ENCODE peak calls at places on chromosomes 13 and 19, in seven cellular contexts. Y is PC-3, F is GM23338, Z is PC-9, X is GM23248, C is hepatocyte, Q is MM.1S. N is an unnamed sample.

GRCh38 chr13:94716016-94716415 is 3.7 kb upstream of the SOX21 start:
- DNase-seq in Y (peak; percentile 56), F (peak; percentile 71), Z (no peak), X (no peak), C (no peak), Q (no peak), N (no peak)

GRCh38 chr19:34881982-34882381 is 44.7 kb upstream of the ZNF30 start:
- DNase-seq in Y (peak; percentile 55), F (no peak), Z (no peak), X (no peak), C (no peak), Q (no peak), N (no peak)

GRCh38 chr13:41075034-41075433 is 13.7 kb downstream of the WBP4 start:
- DNase-seq in Y (peak; percentile 46), F (peak; percentile 68), Z (peak; percentile 6), X (peak; percentile 69), C (peak; percentile 67), Q (peak; percentile 21), N (peak; percentile 83)

GRCh38 chr13:39612023-39612637 is 9.1 kb upstream of the LHFPL6 start:
- DNase-seq in Y (peak; percentile 78), F (peak; percentile 93), Z (peak; percentile 37), X (peak; percentile 74), C (peak; percentile 84), Q (peak; percentile 48), N (peak; percentile 79)

GRCh38 chr13:112576768-112577167 is 11.2 kb downstream of the TUBGCP3 start:
- DNase-seq in Y (no peak), F (no peak), Z (no peak), X (no peak), C (no peak), Q (no peak), N (no peak)

GRCh38 chr19:4352701-4353121 is 9.3 kb downstream of the MPND start:
- DNase-seq in Y (peak; percentile 57), F (peak; percentile 87), Z (peak; percentile 49), X (peak; percentile 72), C (peak; percentile 83), Q (peak; percentile 41), N (peak; percentile 84)

GRCh38 chr19:47445937-47446402 is 25.7 kb downstream of the SLC8A2 start:
- DNase-seq in Y (peak; percentile 25), F (peak; percentile 67), Z (peak; percentile 33), X (peak; percentile 36), C (peak; percentile 70), Q (no peak), N (peak; percentile 75)

GRCh38 chr13:30963794-30964193 is 31.3 kb downstream of the TEX26 start:
- DNase-seq in Y (peak; percentile 13), F (no peak), Z (peak; percentile 14), X (peak; percentile 53), C (peak; percentile 46), Q (no peak), N (no peak)

GRCh38 chr13:95150555-95150954 is 150.7 kb downstream of the ABCC4 start:
- DNase-seq in Y (peak; percentile 44), F (no peak), Z (no peak), X (no peak), C (no peak), Q (no peak), N (no peak)

GRCh38 chr19:48332351-48332661 is 7.0 kb downstream of the EMP3 start:
- DNase-seq in Y (no peak), F (no peak), Z (no peak), X (no peak), C (no peak), Q (no peak), N (no peak)

GRCh38 chr13:46598820-46599180 is 45.8 kb downstream of the LRCH1 start:
- DNase-seq in Y (no peak), F (no peak), Z (no peak), X (no peak), C (no peak), Q (peak; percentile 28), N (no peak)
- H3K9me2 ChIP-seq in Y (no peaks in the 10 kb centered on the region), F (no peaks in the 10 kb centered on the region), Z (no peaks in the 10 kb centered on the region), X (no peaks in the 10 kb centered on the region), C (no peaks in the 10 kb centered on the region), Q (no peaks in the 10 kb centered on the region), N (no peaks in the 10 kb centered on the region)

GRCh38 chr19:35940839-35941238 is 4.7 kb downstream of the LRFN3 start:
- DNase-seq in Y (no peak), F (no peak), Z (no peak), X (no peak), C (no peak), Q (no peak), N (no peak)
- H3K27ac ChIP-seq in Y (no peak overlapping the region), F (no peak overlapping the region), Z (no peak overlapping the region), X (no peak overlapping the region), C (no peak overlapping the region), Q (no peak overlapping the region), N (no peak overlapping the region)

GRCh38 chr13:50744261-50744660 is 99.2 kb downstream of the DLEU7 start:
- DNase-seq in Y (no peak), F (no peak), Z (no peak), X (no peak), C (no peak), Q (no peak), N (no peak)

GRCh38 chr13:50740052-50740741 is 103.3 kb downstream of the DLEU7 start:
- DNase-seq in Y (no peak), F (no peak), Z (no peak), X (peak; percentile 38), C (no peak), Q (no peak), N (no peak)

GRCh38 chr13:50747939-50748338 is 95.6 kb downstream of the DLEU7 start:
- DNase-seq in Y (no peak), F (no peak), Z (no peak), X (no peak), C (no peak), Q (no peak), N (no peak)

GRCh38 chr13:50742353-50742752 is 101.1 kb downstream of the DLEU7 start:
- DNase-seq in Y (no peak), F (no peak), Z (no peak), X (no peak), C (no peak), Q (no peak), N (no peak)

GRCh38 chr13:50745542-50745941 is 98.0 kb downstream of the DLEU7 start:
- DNase-seq in Y (peak; percentile 11), F (peak; percentile 40), Z (no peak), X (no peak), C (no peak), Q (no peak), N (no peak)
- H3K4me1 ChIP-seq in Y (no peaks in the 10 kb centered on the region), F (no peaks in the 10 kb centered on the region), Z (no peaks in the 10 kb centered on the region), X (peaks cover under 1% of the 10 kb centered on the region), C (no peaks in the 10 kb centered on the region), Q (no peaks in the 10 kb centered on the region), N (no peaks in the 10 kb centered on the region)

DNA sequence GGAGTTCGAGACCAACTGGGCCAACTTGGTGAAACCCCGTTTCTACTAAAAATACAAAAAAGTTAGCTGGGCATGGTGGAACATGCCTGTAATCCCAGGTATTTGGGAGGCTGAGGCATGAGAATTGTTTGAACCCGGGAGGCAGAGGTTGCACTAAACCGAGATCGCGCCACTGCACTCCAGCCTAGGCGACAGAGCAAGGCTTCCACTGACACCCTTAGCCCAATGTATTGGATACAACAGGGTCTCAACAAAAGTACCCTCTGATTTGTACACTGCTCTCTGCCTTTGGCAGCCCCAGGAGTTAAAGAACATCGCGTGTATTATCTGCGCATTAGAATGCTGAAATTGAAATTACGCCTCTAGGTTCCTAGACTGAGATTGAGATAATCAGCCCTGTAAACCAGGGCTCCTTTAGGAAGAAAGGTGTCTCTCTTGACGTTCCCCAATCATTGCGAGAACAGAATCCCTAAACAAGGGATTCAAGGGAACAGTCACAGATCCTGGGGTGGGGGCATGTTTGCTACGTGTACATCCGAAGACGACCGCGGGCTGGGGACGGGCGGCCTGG is 21.9 kb downstream of the IPO5 start:
- DNase-seq in Y (no peak), F (no peak), Z (no peak), X (no peak), C (no peak), Q (no peak), N (no peak)
- H3K9me2 ChIP-seq in Y (no peaks in the 10 kb centered on the region), F (no peaks in the 10 kb centered on the region), Z (no peaks in the 10 kb centered on the region), X (no peaks in the 10 kb centered on the region), C (no peaks in the 10 kb centered on the region), Q (no peaks in the 10 kb centered on the region), N (no peaks in the 10 kb centered on the region)

DNA sequence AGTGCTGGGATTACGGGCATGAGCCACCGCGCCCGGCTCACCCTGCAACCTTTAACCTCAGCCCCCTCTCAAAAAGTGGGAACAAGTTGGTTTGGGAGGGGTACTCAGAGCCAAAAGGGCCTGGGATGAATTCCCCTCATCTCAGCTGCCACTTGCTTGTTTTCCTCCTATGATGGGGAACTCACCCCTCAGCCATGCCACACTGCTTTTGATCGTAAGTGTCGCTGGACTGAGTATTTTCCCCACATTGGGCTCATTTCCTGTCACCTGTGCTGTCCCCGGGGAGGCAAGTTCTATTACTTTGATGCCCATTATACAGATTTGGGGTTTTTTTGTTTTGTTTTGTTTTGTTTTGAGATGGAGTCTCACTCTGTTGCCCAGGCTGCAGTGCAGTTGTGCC is 6.5 kb downstream of the R3HDM4 start:
- DNase-seq in Y (no peak), F (no peak), Z (no peak), X (no peak), C (no peak), Q (no peak), N (no peak)
- H3K27ac ChIP-seq in Y (no peak overlapping the region), F (no peak overlapping the region), Z (no peak overlapping the region), X (no peak overlapping the region), C (no peak overlapping the region), Q (no peak overlapping the region), N (no peak overlapping the region)

DNA sequence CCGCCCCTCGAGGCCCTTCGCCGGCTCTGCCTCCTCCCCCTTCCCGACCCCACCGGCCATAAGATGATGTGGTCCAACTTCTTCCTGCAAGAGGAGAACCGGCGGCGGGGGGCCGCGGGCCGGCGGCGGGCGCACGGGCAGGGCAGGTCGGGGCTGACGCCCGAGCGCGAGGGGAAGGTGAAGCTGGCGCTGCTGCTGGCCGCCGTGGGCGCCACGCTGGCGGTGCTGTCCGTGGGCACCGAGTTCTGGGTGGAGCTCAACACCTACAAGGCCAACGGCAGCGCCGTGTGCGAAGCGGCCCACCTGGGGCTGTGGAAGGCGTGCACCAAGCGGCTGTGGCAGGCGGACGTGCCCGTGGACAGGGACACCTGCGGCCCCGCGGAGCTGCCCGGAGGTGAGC is 1.4 kb downstream of the CACNG6 start:
- DNase-seq in Y (no peak), F (no peak), Z (no peak), X (no peak), C (no peak), Q (no peak), N (no peak)
- H3K4me1 ChIP-seq in Y (peaks cover 3% of the 10 kb centered on the region), F (peaks cover 12% of the 10 kb centered on the region), Z (peaks cover 37% of the 10 kb centered on the region), X (peaks cover 3% of the 10 kb centered on the region), C (peaks cover 4% of the 10 kb centered on the region), Q (no peaks in the 10 kb centered on the region), N (no peaks in the 10 kb centered on the region)